ENCODE peak calls at places on chromosomes 12 and 14, in four cellular contexts. E, W, S and J are unnamed samples.

GRCh38 chr12:128680555-128680954 is 143.2 kb downstream of the SLC15A4 start:
- DNase-seq in W (no peak), S (no peak), E (no peak), J (no peak)

GRCh38 chr14:75279739-75280447 is 1.3 kb downstream of the FOS start:
- DNase-seq in W (no peak), S (peak; percentile 16), E (peak; percentile 26), J (no peak)

GRCh38 chr12:25648460-25648859 is 95.4 kb upstream of the LMNTD1 start:
- DNase-seq in W (peak; percentile 31), E (no peak), S (peak; percentile 66), J (peak; percentile 63)

GRCh38 chr12:40559865-40560264 is 132.4 kb upstream of the CNTN1 start:
- DNase-seq in S (no peak), W (no peak), E (peak; percentile 32), J (no peak)

GRCh38 chr12:13857750-13858149 is 123.7 kb downstream of the GRIN2B start:
- DNase-seq in W (no peak), E (no peak), S (no peak), J (no peak)

GRCh38 chr14:104281768-104282301 is 143.4 kb downstream of the KIF26A start:
- DNase-seq in S (no peak), W (no peak), E (no peak), J (no peak)

GRCh38 chr14:32738206-32738871 is 200.3 kb upstream of the NPAS3 start:
- DNase-seq in E (no peak), S (no peak), W (no peak), J (no peak)

GRCh38 chr12:55875704-55876103 is 33.0 kb upstream of the MMP19 start:
- DNase-seq in E (no peak), S (no peak), W (no peak), J (no peak)

GRCh38 chr12:14910090-14910915 is 24.6 kb upstream of the MGP start:
- DNase-seq in S (no peak), W (no peak), E (no peak), J (no peak)

GRCh38 chr12:31201382-31201781 is 124.6 kb downstream of the SINHCAF start:
- DNase-seq in W (no peak), S (no peak), E (no peak), J (no peak)

GRCh38 chr12:77237896-77238295 is 172.5 kb upstream of the E2F7 start:
- DNase-seq in S (no peak), E (no peak), W (no peak), J (no peak)

GRCh38 chr12:92136021-92136735 is 9.5 kb downstream of the BTG1 start:
- DNase-seq in S (no peak), W (no peak), E (peak; percentile 22), J (no peak)

GRCh38 chr14:55446127-55446736 is 5.8 kb upstream of the TBPL2 start:
- DNase-seq in S (peak; percentile 79), E (peak; percentile 60), W (peak; percentile 77), J (peak; percentile 90)

GRCh38 chr12:1131811-1132224 is 140.8 kb downstream of the ERC1 start:
- DNase-seq in S (no peak), W (no peak), E (no peak), J (no peak)

GRCh38 chr12:28865776-28866175 is 283.3 kb upstream of the FAR2 start:
- DNase-seq in E (no peak), W (no peak), S (no peak), J (no peak)

GRCh38 chr14:32224731-32225377 is 21.8 kb upstream of the RNU6-8 start:
- DNase-seq in W (peak; percentile 30), S (peak; percentile 60), E (peak; percentile 37), J (peak; percentile 67)

GRCh38 chr14:64438181-64438839 is 27.0 kb upstream of the AKAP5 start:
- DNase-seq in W (no peak), E (no peak), S (peak; percentile 86), J (peak; percentile 96)

GRCh38 chr14:74548881-74549280 is 55.3 kb downstream of the ISCA2 start:
- DNase-seq in E (no peak), W (peak; percentile 78), S (peak; percentile 68), J (no peak)